ENCODE peak calls at places on chromosomes 3 and 15, in five cellular contexts. T is upper lobe of right lung; S is naive thymus-derived CD4-positive, alpha-beta T cell; O is K562; W is lung. K is an unnamed sample. For H3K4me1, the result is how much of the 10 kb centered on the place peaks cover.

GRCh38 chr3:39446444-39446843 is 21.0 kb upstream of the MOBP start:
- DNase-seq in W (no peak), T (no peak), O (no peak), S (no peak), K (no peak)

GRCh38 chr3:113285741-113286140 is 74.4 kb downstream of the BOC start:
- DNase-seq in O (no peak), S (no peak), T (no peak), W (no peak), K (no peak)

GRCh38 chr15:79883579-79884203 is 13.1 kb downstream of the MTHFS start:
- DNase-seq in T (no peak), S (no peak), W (no peak), O (no peak), K (no peak)

GRCh38 chr3:36843065-36844051 is 79.0 kb upstream of the DCLK3 start:
- DNase-seq in T (no peak), O (peak), W (no peak), S (peak), K (peak)

GRCh38 chr3:195896361-195897080 is 11.8 kb downstream of the TNK2 start:
- DNase-seq in S (no peak), O (peak), T (no peak), W (no peak), K (no peak)

GRCh38 chr15:40501487-40501886 is 30.7 kb downstream of the CHST14 start:
- DNase-seq in W (no peak), S (no peak), T (no peak), O (peak), K (no peak)

GRCh38 chr3:51311055-51311454 is 74.0 kb upstream of the MANF start:
- DNase-seq in W (no peak), T (no peak), S (peak), O (peak), K (no peak)

GRCh38 chr3:113847664-113848461 is 9.3 kb downstream of the GRAMD1C start:
- DNase-seq in T (no peak), W (no peak), O (no peak), S (no peak), K (no peak)

GRCh38 chr15:56934269-56934668 is 15.8 kb downstream of the TCF12 start:
- DNase-seq in W (no peak), O (no peak), S (no peak), T (no peak), K (no peak)

GRCh38 chr3:52299247-52299657 is 11.6 kb downstream of the GLYCTK start:
- DNase-seq in S (no peak), T (no peak), O (no peak), W (no peak), K (no peak)

GRCh38 chr15:26967719-26968269 is 3.2 kb upstream of the GABRG3 start:
- DNase-seq in S (no peak), T (no peak), O (no peak), W (no peak), K (no peak)

GRCh38 chr3:72601049-72601448 is 247.2 kb downstream of the SHQ1 start:
- DNase-seq in T (no peak), S (no peak), W (no peak), O (no peak), K (no peak)

GRCh38 chr3:119597548-119598288 is at the start of gene PLA1A:
- DNase-seq in T (no peak), S (no peak), O (no peak), W (no peak), K (no peak)

DNA sequence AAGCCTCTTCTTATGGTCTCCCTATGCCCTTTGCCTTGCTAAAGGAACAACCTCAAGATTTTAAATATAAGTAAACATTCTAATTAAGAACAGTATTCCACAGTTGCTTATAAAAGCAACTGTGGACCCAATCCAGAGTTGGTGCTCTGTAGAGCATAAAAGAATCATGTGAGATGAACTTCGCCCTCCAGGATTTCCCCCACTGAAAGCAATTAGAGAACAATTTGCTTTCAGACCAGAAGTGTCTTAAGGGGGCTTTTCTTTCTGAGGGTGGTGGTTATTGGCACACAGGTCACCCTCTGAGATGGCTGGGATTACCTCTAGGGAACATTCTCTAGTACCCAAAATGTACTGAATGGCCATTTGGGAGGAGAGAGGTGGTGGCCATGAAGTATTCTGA is 10.6 kb downstream of the ZNF592 start:
- DNase-seq in O (no peak), T (no peak), W (no peak), S (no peak), K (no peak)
- H3K27ac ChIP-seq in O (no peak), T (no peak), W (peak), S (no peak), K (no peak)

DNA sequence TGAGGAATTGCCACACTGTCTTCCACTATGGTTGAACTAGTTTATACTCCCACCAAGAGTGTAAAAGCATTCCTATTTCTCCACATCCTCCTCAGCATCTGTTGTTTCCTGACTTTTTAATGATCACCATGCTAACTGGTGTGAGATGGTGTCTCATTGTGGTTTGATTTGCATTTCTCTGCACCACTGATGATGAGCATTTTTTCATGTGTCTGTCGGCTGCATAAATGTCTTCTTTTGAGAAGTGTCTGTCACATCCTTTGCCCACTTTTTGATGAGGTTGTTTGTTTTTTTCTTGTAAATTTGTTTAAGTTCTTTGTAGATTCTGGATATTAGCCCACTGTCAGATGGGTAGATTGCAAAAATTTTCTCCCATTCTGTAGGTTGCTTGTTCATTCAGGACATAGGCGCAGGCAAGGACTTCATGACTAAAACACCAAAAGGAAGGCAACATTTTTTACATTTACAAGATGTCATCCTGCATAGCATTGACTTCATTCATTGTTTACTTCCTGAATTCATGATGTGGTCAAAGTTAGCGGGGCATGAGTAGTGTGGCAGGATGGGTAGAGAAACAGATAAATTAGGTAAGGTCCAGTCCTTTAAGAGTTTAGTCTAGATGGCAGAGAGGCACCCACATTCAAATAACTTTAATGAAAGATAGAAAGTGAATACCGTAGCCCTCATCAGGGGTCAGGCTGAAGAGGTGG is 45.1 kb upstream of the LPP start:
- DNase-seq in T (no peak), S (no peak), O (no peak), W (no peak), K (no peak)
- H3K4me3 ChIP-seq in T (no peak), S (no peak), O (no peak), W (no peak), K (no peak)

GRCh38 chr3:181709537-181710279 is 2.0 kb upstream of the SOX2 start:
- DNase-seq in T (peak), W (peak), S (no peak), O (peak), K (peak)
- H3K4me1 ChIP-seq in T (under half), W (under half), S (under half), O (under half), K (under half)

GRCh38 chr3:47424434-47425382 is 43.9 kb downstream of the PTPN23 start:
- DNase-seq in O (no peak), W (no peak), T (no peak), S (no peak), K (no peak)
- H3K27ac ChIP-seq in O (no peak), W (no peak), T (no peak), S (no peak), K (no peak)

GRCh38 chr3:71356272-71356671 is 227.3 kb downstream of the FOXP1 start:
- DNase-seq in T (no peak), W (no peak), O (no peak), S (no peak), K (no peak)

GRCh38 chr3:71360170-71360569 is 223.4 kb downstream of the FOXP1 start:
- DNase-seq in T (no peak), S (no peak), O (no peak), W (no peak), K (no peak)

GRCh38 chr3:71358243-71358642 is 225.3 kb downstream of the FOXP1 start:
- DNase-seq in T (no peak), W (no peak), S (no peak), O (no peak), K (no peak)

GRCh38 chr3:71361346-71361745 is 222.2 kb downstream of the FOXP1 start:
- DNase-seq in W (no peak), O (no peak), S (no peak), T (no peak), K (no peak)

GRCh38 chr3:71360694-71361093 is 222.8 kb downstream of the FOXP1 start:
- DNase-seq in O (no peak), W (no peak), T (no peak), S (no peak), K (no peak)
- H3K4me3 ChIP-seq in O (no peak), W (no peak), T (no peak), S (peak), K (peak)